ENCODE peak calls at places on chromosomes 4 and X, in four cellular contexts. Z is HCT116, G is HepG2, Y is GM23338. O is an unnamed sample.

GRCh38 chr4:61373901-61374611 is 173.9 kb downstream of the ADGRL3 start:
- DNase-seq in Z (no peak), G (no peak), Y (no peak), O (no peak)

GRCh38 chr4:173152104-173152503 is 16.5 kb upstream of the GALNT7 start:
- DNase-seq in Y (peak), G (no peak), Z (no peak), O (no peak)

GRCh38 chr4:189802884-189803283 is 137.8 kb upstream of the FRG1 start:
- DNase-seq in Z (no peak), G (no peak), Y (peak), O (no peak)

GRCh38 chr4:163482197-163482596 is 8.6 kb upstream of the TKTL2 start:
- DNase-seq in Y (no peak), Z (no peak), G (no peak), O (no peak)

GRCh38 chrX:48696301-48697181 is at the start of gene SUV39H1:
- DNase-seq in Y (peak), G (peak), Z (peak), O (peak)

GRCh38 chr4:149493492-149493891 is 322.2 kb downstream of the IQCM start:
- DNase-seq in Y (peak), Z (no peak), G (peak), O (no peak)

GRCh38 chrX:45006002-45006800 is 133.2 kb downstream of the KDM6A start:
- DNase-seq in G (no peak), Y (peak), Z (peak), O (no peak)

GRCh38 chrX:129823523-129823922 is 20.2 kb downstream of the ZDHHC9 start:
- DNase-seq in Y (no peak), Z (no peak), G (no peak), O (no peak)

GRCh38 chr4:101366331-101366730 is 19.0 kb upstream of the PPP3CA start:
- DNase-seq in Y (no peak), G (no peak), Z (no peak), O (no peak)

GRCh38 chr4:104064650-104065577 is 345.1 kb upstream of the TACR3 start:
- DNase-seq in G (peak), Y (peak), Z (peak), O (peak)

GRCh38 chr4:8847764-8848163 is 23.9 kb downstream of the HMX1 start:
- DNase-seq in G (no peak), Y (peak), Z (peak), O (no peak)

GRCh38 chr4:69147334-69147733 is 51.1 kb downstream of the UGT2B7 start:
- DNase-seq in Y (no peak), G (no peak), Z (no peak), O (no peak)

GRCh38 chrX:102154218-102154860 is 1.4 kb downstream of the BEX5 start:
- DNase-seq in Z (no peak), Y (peak), G (no peak), O (peak)

GRCh38 chr4:72302981-72303704 is 265.9 kb downstream of the ADAMTS3 start:
- DNase-seq in G (peak), Y (peak), Z (peak), O (peak)

GRCh38 chrX:139211568-139212182 is 318.9 kb upstream of the F9 start:
- DNase-seq in Y (peak), G (no peak), Z (no peak), O (no peak)

GRCh38 chr4:168955674-168956073 is 54.4 kb downstream of the CBR4 start:
- DNase-seq in G (no peak), Y (no peak), Z (no peak), O (no peak)

GRCh38 chr4:7058792-7059191 is 9.1 kb downstream of the GRPEL1 start:
- DNase-seq in G (no peak), Z (no peak), Y (no peak), O (no peak)
- H3K27ac ChIP-seq in G (no peak), Z (no peak), Y (no peak), O (no peak)

GRCh38 chrX:100650841-100651240 is 6.8 kb downstream of the SRPX2 start:
- DNase-seq in Y (no peak), G (no peak), Z (no peak), O (no peak)

GRCh38 chrX:100647095-100647494 is 3.1 kb downstream of the SRPX2 start:
- DNase-seq in G (no peak), Z (no peak), Y (no peak), O (no peak)

GRCh38 chrX:100647739-100648138 is 3.7 kb downstream of the SRPX2 start:
- DNase-seq in Z (no peak), Y (no peak), G (peak), O (no peak)

GRCh38 chrX:100649550-100650356 is 5.8 kb downstream of the SRPX2 start:
- DNase-seq in Z (no peak), G (peak), Y (no peak), O (no peak)

GRCh38 chrX:100648601-100649417 is 4.8 kb downstream of the SRPX2 start:
- DNase-seq in Z (no peak), Y (peak), G (peak), O (no peak)
- H3K4me3 ChIP-seq in Z (no peak), Y (no peak), G (peak), O (no peak)

GRCh38 chr4:123606336-123606735 is 209.7 kb downstream of the SPRY1 start:
- DNase-seq in G (no peak), Y (no peak), Z (no peak), O (no peak)
- TF ChIP-seq POLR2AphosphoS5 in G (no peak), Y (no peak), Z (no peak), O (no peak)

DNA sequence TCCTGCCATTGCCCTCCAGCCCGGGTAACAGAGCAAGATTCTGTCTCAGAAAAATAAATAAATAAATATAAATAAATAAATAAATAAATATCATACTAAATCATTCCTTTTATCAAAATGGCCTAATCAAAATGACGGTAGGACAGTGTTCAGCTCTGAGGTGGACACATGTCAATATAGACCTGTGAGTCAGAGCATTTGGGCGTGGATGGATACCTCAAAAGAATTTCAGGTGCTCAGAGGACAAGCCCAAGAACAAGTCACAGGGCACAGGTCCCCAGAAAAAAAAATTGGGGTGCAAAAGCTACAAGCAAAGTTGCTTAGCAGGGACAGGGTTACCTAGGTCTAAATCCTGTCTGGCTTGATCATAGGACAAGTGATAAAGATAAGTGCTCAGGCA is 204.7 kb upstream of the HS3ST1 start:
- DNase-seq in G (no peak), Z (no peak), Y (no peak), O (no peak)
- H3K27ac ChIP-seq in G (no peak), Z (peak), Y (no peak), O (no peak)

GRCh38 chr4:174154455-174154854 is 129.0 kb downstream of the FBXO8 start:
- DNase-seq in Y (no peak), G (no peak), Z (no peak), O (no peak)
- H3K4me3 ChIP-seq in Y (no peak), G (no peak), Z (peak), O (no peak)

GRCh38 chr4:77074961-77075855 is 581 bp downstream of the CCNI start:
- DNase-seq in Z (no peak), G (peak), Y (peak), O (peak)
- TF ChIP-seq POLR2AphosphoS5 in Z (no peak), G (no peak), Y (no peak), O (peak)

GRCh38 chrX:150198776-150199175 is 164.3 kb upstream of the MAMLD1 start:
- DNase-seq in Y (no peak), Z (no peak), G (no peak), O (no peak)

GRCh38 chrX:150197388-150197787 is 165.7 kb upstream of the MAMLD1 start:
- DNase-seq in Y (no peak), Z (no peak), G (no peak), O (no peak)

GRCh38 chrX:150192846-150193245 is 170.3 kb upstream of the MAMLD1 start:
- DNase-seq in Y (no peak), Z (no peak), G (no peak), O (no peak)

GRCh38 chrX:150199181-150199580 is 163.9 kb upstream of the MAMLD1 start:
- DNase-seq in Z (no peak), Y (no peak), G (no peak), O (no peak)

DNA sequence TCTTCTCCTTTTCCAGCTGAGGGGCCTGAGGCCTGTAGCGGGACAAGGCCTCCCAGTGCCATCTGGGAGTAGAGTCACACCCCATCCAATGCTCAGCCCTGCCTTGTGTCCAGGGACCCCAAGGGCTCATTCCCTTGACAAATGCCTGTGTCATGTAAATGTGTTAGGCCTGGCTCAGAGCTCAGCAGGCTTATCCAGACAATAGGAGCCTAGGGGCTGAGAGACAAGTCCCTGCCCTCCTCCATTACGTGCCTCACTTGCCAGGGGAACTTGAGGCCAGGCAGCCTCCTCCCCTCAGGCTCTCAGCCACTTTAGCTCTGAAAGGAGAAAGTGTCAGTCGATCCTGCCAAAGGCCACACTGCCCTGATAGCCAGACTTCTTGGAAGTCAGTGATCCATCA is 166.8 kb upstream of the MAMLD1 start:
- DNase-seq in Z (no peak), Y (peak), G (no peak), O (no peak)
- H3K27ac ChIP-seq in Z (no peak), Y (no peak), G (no peak), O (no peak)